ENCODE peak calls at places on chromosome 9, in ten cellular contexts. P is brain microvascular endothelial cell, T is suprapubic skin, M is stomach, Y is right lobe of liver, N is astrocyte, E is gastrocnemius medialis, J is esophagus squamous epithelium, F is HCT116, H is upper lobe of left lung. K is an unnamed sample. For H3K36me3, the result is how much of the 10 kb centered on the place peaks cover.

GRCh38 chr9:93321220-93321610 is 130.3 kb upstream of the FAM120A start:
- DNase-seq in E (no peak), N (no peak), H (no peak), T (no peak), P (no peak), J (no peak), Y (no peak), M (no peak), F (no peak), K (no peak)

GRCh38 chr9:121744687-121745395 is 93.4 kb downstream of the DAB2IP start:
- DNase-seq in F (no peak), N (peak), J (no peak), M (no peak), E (no peak), T (no peak), H (no peak), P (peak), Y (no peak), K (no peak)

GRCh38 chr9:78863531-78863930 is 566.6 kb downstream of the PSAT1 start:
- DNase-seq in E (no peak), P (no peak), N (peak), H (no peak), M (no peak), Y (no peak), F (no peak), J (no peak), T (no peak), K (no peak)

GRCh38 chr9:91037511-91038482 is 236.2 kb downstream of the SYK start:
- DNase-seq in Y (peak), M (peak), H (no peak), F (peak), J (no peak), T (peak), E (no peak), N (peak), P (peak), K (no peak)

GRCh38 chr9:94971378-94972131 is 245.1 kb downstream of the AOPEP start:
- DNase-seq in J (no peak), H (no peak), F (no peak), N (no peak), Y (peak), P (no peak), M (no peak), E (no peak), T (no peak), K (no peak)

GRCh38 chr9:127572961-127573727 is 38.9 kb upstream of the STXBP1 start:
- DNase-seq in J (no peak), N (peak), F (no peak), E (no peak), H (no peak), T (no peak), Y (no peak), P (peak), M (no peak), K (no peak)

GRCh38 chr9:108534741-108535140 is 321.0 kb downstream of the ACTL7B start:
- DNase-seq in F (peak), P (peak), J (no peak), H (no peak), M (no peak), T (no peak), Y (no peak), N (peak), E (no peak), K (no peak)

GRCh38 chr9:97470076-97470475 is 31.4 kb upstream of the TMOD1 start:
- DNase-seq in H (no peak), P (no peak), J (no peak), E (no peak), M (no peak), Y (no peak), T (no peak), N (no peak), F (peak), K (no peak)

GRCh38 chr9:114287763-114288232 is 35.1 kb upstream of the ORM1 start:
- DNase-seq in E (no peak), T (peak), P (no peak), J (no peak), M (no peak), N (no peak), Y (no peak), H (no peak), F (no peak), K (no peak)

GRCh38 chr9:121601234-121601633 is 50.2 kb upstream of the DAB2IP start:
- DNase-seq in T (no peak), P (no peak), M (no peak), E (no peak), F (no peak), J (no peak), Y (no peak), N (no peak), H (no peak), K (no peak)

GRCh38 chr9:106019017-106019692 is 324.8 kb downstream of the TMEM38B start:
- DNase-seq in T (no peak), F (no peak), N (no peak), Y (no peak), E (no peak), J (no peak), M (no peak), H (no peak), P (no peak), K (no peak)

GRCh38 chr9:110160163-110160562 is 47.8 kb downstream of the C9orf152 start:
- DNase-seq in T (no peak), M (no peak), E (no peak), Y (no peak), F (no peak), P (peak), H (no peak), J (no peak), N (peak), K (no peak)

GRCh38 chr9:105832311-105832710 is 138.0 kb downstream of the TMEM38B start:
- DNase-seq in M (no peak), N (peak), P (no peak), H (no peak), J (no peak), T (no peak), F (no peak), E (no peak), Y (no peak), K (no peak)

GRCh38 chr9:4514252-4515128 is 24.2 kb downstream of the SLC1A1 start:
- DNase-seq in F (no peak), T (no peak), J (no peak), N (no peak), M (no peak), P (no peak), Y (no peak), E (no peak), H (no peak), K (no peak)

GRCh38 chr9:134683714-134684374 is 42.2 kb downstream of the COL5A1 start:
- DNase-seq in M (no peak), F (no peak), H (peak), Y (no peak), P (no peak), T (no peak), J (no peak), N (no peak), E (no peak), K (no peak)

GRCh38 chr9:121628401-121628800 is 23.0 kb upstream of the DAB2IP start:
- DNase-seq in J (no peak), H (no peak), E (no peak), M (no peak), T (no peak), N (no peak), Y (no peak), P (no peak), F (no peak), K (no peak)

GRCh38 chr9:91101598-91102168 is 260.0 kb downstream of the AUH start:
- DNase-seq in T (no peak), E (no peak), N (no peak), F (no peak), M (peak), J (no peak), Y (no peak), P (no peak), H (no peak), K (no peak)

GRCh38 chr9:2966846-2967372 is 123.0 kb upstream of the PUM3 start:
- DNase-seq in M (no peak), H (no peak), P (no peak), T (no peak), Y (no peak), E (no peak), F (no peak), J (no peak), N (no peak), K (no peak)

GRCh38 chr9:102506391-102506790 is 488.7 kb upstream of the CYLC2 start:
- DNase-seq in N (no peak), T (no peak), E (no peak), M (no peak), P (no peak), Y (no peak), F (no peak), H (no peak), J (no peak), K (no peak)

GRCh38 chr9:33381231-33381791 is 21.1 kb downstream of the AQP7 start:
- DNase-seq in H (no peak), N (no peak), F (no peak), P (no peak), Y (no peak), J (no peak), T (peak), M (no peak), E (no peak), K (no peak)

GRCh38 chr9:116365056-116365471 is 211.5 kb downstream of the PAPPA start:
- DNase-seq in E (peak), J (no peak), M (peak), F (no peak), Y (no peak), N (peak), H (peak), P (peak), T (no peak), K (no peak)

GRCh38 chr9:90090997-90091396 is 486.2 kb downstream of the GADD45G start:
- DNase-seq in Y (no peak), F (no peak), H (no peak), E (no peak), J (no peak), N (no peak), M (no peak), P (no peak), T (no peak), K (no peak)

GRCh38 chr9:89413963-89414638 is 83.8 kb downstream of the SEMA4D start:
- DNase-seq in H (no peak), T (no peak), Y (no peak), F (no peak), P (no peak), M (no peak), E (peak), N (no peak), J (no peak), K (no peak)

GRCh38 chr9:123073991-123074422 is 40.5 kb downstream of the GPR21 start:
- DNase-seq in H (no peak), M (no peak), E (no peak), J (no peak), P (no peak), T (no peak), N (peak), F (no peak), Y (no peak), K (no peak)

GRCh38 chr9:126297656-126298318 is 28.8 kb upstream of the MVB12B start:
- DNase-seq in P (no peak), M (no peak), Y (peak), E (no peak), T (no peak), J (no peak), H (peak), N (no peak), F (no peak), K (no peak)

GRCh38 chr9:77011973-77012817 is 7.3 kb upstream of the FOXB2 start:
- DNase-seq in P (peak), T (no peak), F (peak), Y (no peak), H (peak), J (no peak), N (no peak), E (no peak), M (peak), K (no peak)

GRCh38 chr9:107631788-107632187 is 142.2 kb upstream of the KLF4 start:
- DNase-seq in F (no peak), P (no peak), E (no peak), J (no peak), H (no peak), N (no peak), Y (no peak), T (no peak), M (no peak), K (no peak)

GRCh38 chr9:16884952-16885513 is 14.6 kb upstream of the BNC2 start:
- DNase-seq in T (no peak), Y (no peak), F (no peak), N (peak), J (no peak), M (no peak), E (no peak), H (no peak), P (no peak), K (no peak)

GRCh38 chr9:123421801-123422455 is 65.9 kb downstream of the CRB2 start:
- DNase-seq in E (no peak), T (peak), Y (no peak), J (no peak), H (no peak), F (no peak), N (no peak), P (no peak), M (no peak), K (no peak)

GRCh38 chr9:107176701-107177100 is 106.4 kb upstream of the RAD23B start:
- DNase-seq in P (no peak), M (no peak), N (no peak), H (no peak), E (no peak), Y (no peak), J (no peak), F (no peak), T (no peak), K (no peak)

GRCh38 chr9:137544176-137544755 is 5.9 kb downstream of the PNPLA7 start:
- DNase-seq in H (no peak), T (no peak), F (no peak), P (peak), J (no peak), Y (no peak), E (no peak), N (no peak), M (no peak), K (no peak)

GRCh38 chr9:17462869-17463464 is 115.9 kb upstream of the SH3GL2 start:
- DNase-seq in T (no peak), P (peak), F (no peak), M (peak), J (no peak), N (peak), Y (no peak), H (no peak), E (no peak), K (no peak)

GRCh38 chr9:126700903-126701819 is 87.4 kb downstream of the LMX1B start:
- DNase-seq in H (no peak), Y (peak), J (no peak), F (no peak), M (no peak), T (peak), E (no peak), P (no peak), N (no peak), K (no peak)

GRCh38 chr9:69149321-69149807 is 24.7 kb upstream of the TJP2 start:
- DNase-seq in F (no peak), N (peak), H (no peak), J (no peak), M (no peak), P (peak), T (no peak), Y (no peak), E (no peak), K (no peak)

GRCh38 chr9:113614843-113615648 is 151.5 kb downstream of the RGS3 start:
- DNase-seq in J (no peak), M (no peak), E (no peak), Y (peak), N (peak), T (peak), F (no peak), P (peak), H (peak), K (no peak)

GRCh38 chr9:135183538-135184153 is 96.2 kb downstream of the OLFM1 start:
- DNase-seq in N (no peak), T (no peak), J (no peak), M (no peak), H (no peak), F (no peak), P (no peak), E (no peak), Y (no peak), K (no peak)

GRCh38 chr9:133499892-133500270 is 21.0 kb upstream of the SLC2A6 start:
- DNase-seq in H (no peak), P (no peak), E (no peak), F (no peak), T (no peak), Y (no peak), J (no peak), N (no peak), M (no peak), K (no peak)

GRCh38 chr9:133496901-133497411 is 18.1 kb upstream of the SLC2A6 start:
- DNase-seq in M (no peak), J (no peak), T (no peak), F (no peak), H (peak), Y (no peak), N (no peak), P (no peak), E (no peak), K (no peak)

GRCh38 chr9:133502112-133502511 is 22.6 kb downstream of the MYMK start:
- DNase-seq in Y (no peak), N (no peak), M (no peak), T (no peak), H (no peak), F (no peak), P (no peak), J (no peak), E (no peak), K (no peak)

GRCh38 chr9:133497443-133497842 is 18.5 kb upstream of the SLC2A6 start:
- DNase-seq in N (no peak), H (no peak), T (no peak), J (no peak), E (no peak), M (no peak), Y (no peak), F (no peak), P (no peak), K (no peak)

GRCh38 chr9:133499130-133499891 is 20.4 kb upstream of the SLC2A6 start:
- DNase-seq in P (no peak), F (no peak), E (no peak), M (no peak), N (no peak), H (peak), Y (no peak), J (no peak), T (no peak), K (no peak)
- TF ChIP-seq CTCF in P (no peak), F (no peak), E (no peak), M (no peak), N (no peak), H (peak), Y (no peak), J (no peak), T (no peak), K (no peak)

DNA sequence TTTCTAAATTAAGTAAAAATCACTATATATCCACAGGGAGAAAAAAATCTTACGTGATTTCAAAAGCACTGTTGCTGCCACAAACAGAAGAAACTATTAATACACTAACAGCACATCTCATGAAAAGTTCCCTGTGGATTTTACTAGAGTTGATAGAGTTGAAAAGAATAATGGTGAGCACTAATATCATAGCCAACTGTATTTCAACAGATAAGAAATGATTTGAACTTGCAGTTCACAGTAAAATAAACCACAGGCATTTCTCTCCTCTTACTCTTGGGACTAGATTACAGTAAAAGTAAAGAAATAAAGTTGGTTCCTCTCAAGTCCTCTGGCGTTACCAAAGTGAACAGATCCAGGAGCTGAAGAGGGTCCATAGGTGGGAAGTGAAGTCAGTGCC is 27.9 kb downstream of the AGTPBP1 start:
- DNase-seq in T (no peak), E (no peak), J (no peak), P (no peak), M (no peak), Y (no peak), F (no peak), N (peak), H (no peak), K (no peak)
- H3K4me3 ChIP-seq in T (no peak), E (no peak), J (no peak), P (no peak), M (no peak), Y (no peak), F (no peak), N (no peak), H (no peak), K (no peak)

GRCh38 chr9:136429683-136430590 is 9.7 kb downstream of the INPP5E start:
- DNase-seq in Y (no peak), J (no peak), E (no peak), P (no peak), M (no peak), H (no peak), T (no peak), F (no peak), N (no peak), K (no peak)

GRCh38 chr9:136429075-136429628 is 10.5 kb downstream of the INPP5E start:
- DNase-seq in E (no peak), H (no peak), J (no peak), T (no peak), F (no peak), P (no peak), M (no peak), N (no peak), Y (no peak), K (no peak)

GRCh38 chr9:136423432-136424146 is 13.1 kb downstream of the PMPCA start:
- DNase-seq in N (no peak), J (no peak), P (no peak), Y (no peak), E (no peak), F (no peak), T (peak), M (no peak), H (peak), K (no peak)

GRCh38 chr9:136424750-136425362 is 14.4 kb downstream of the PMPCA start:
- DNase-seq in T (no peak), Y (no peak), H (peak), P (no peak), E (no peak), J (no peak), M (no peak), N (no peak), F (no peak), K (no peak)

GRCh38 chr9:136426787-136427186 is 12.9 kb downstream of the INPP5E start:
- DNase-seq in H (peak), J (no peak), N (peak), P (no peak), E (no peak), M (no peak), T (no peak), F (no peak), Y (no peak), K (no peak)
- H3K36me3 ChIP-seq in H (under half), J (under half), N (under half), P (half or more), E (under half), M (half or more), T (half or more), F (under half), Y (under half), K (under half)

GRCh38 chr9:37311938-37312730 is 110.4 kb upstream of the GRHPR start:
- DNase-seq in M (no peak), P (peak), E (no peak), F (no peak), N (peak), T (no peak), H (no peak), J (no peak), Y (no peak), K (no peak)

GRCh38 chr9:37309136-37309535 is 113.4 kb upstream of the GRHPR start:
- DNase-seq in E (no peak), M (no peak), N (no peak), H (no peak), T (no peak), P (no peak), Y (no peak), F (no peak), J (no peak), K (no peak)
- TF ChIP-seq CTCF in E (no peak), M (no peak), N (no peak), H (no peak), T (no peak), P (peak), Y (no peak), F (no peak), J (no peak), K (peak)

DNA sequence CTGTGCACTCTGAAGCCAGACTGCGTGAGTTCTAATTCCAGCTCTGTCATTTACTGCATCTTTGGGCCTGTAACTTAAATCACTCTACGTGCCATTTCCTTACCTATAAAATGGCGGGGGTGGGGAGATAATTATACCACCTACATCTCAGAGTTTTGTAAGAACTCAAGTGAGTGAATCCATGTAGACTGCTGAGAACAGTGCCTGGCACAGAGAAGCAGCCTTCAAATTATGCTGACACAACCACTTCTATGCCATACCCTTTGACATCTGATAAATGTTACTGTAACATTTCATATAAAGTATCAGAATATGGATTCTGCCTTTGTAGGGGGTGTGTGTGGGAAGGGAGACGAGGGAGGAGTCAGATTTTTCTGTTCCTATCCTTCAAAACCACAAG is 27.7 kb downstream of the ELAVL2 start:
- DNase-seq in Y (no peak), T (no peak), J (no peak), E (no peak), H (no peak), M (no peak), N (no peak), F (no peak), P (no peak), K (no peak)
- H3K4me3 ChIP-seq in Y (no peak), T (no peak), J (no peak), E (no peak), H (no peak), M (no peak), N (no peak), F (no peak), P (no peak), K (no peak)

GRCh38 chr9:26925609-26926008 is 21.4 kb downstream of the PLAA start:
- DNase-seq in T (no peak), J (no peak), P (no peak), Y (no peak), N (no peak), M (no peak), F (no peak), H (no peak), E (no peak), K (no peak)
- H3K36me3 ChIP-seq in T (half or more), J (under half), P (under half), Y (half or more), N (half or more), M (half or more), F (under half), H (under half), E (under half), K (under half)

DNA sequence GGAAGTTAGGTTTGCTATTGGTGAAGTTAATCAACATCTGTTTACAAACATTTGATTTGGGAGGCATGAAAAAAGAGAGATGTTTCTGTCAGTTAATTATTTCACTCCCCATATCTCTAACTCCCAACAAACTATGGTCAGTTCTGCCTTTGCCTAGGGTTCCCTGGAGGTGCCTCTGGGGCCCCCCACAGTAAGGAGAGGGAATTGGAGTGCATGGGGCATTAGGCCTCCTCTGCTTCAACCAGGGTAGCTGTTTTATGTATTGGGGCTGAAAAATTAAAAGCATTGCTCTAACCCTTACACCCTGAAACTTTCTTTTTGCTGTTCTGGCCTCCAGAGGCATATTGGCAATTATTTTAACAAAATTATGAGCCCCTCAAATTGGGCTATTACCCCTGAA is 32.3 kb downstream of the RUSC2 start:
- DNase-seq in T (no peak), N (no peak), F (no peak), M (no peak), E (no peak), H (no peak), J (no peak), Y (no peak), P (no peak), K (no peak)
- TF ChIP-seq CTCF in T (no peak), N (peak), F (no peak), M (no peak), E (no peak), H (no peak), J (no peak), Y (no peak), P (peak), K (no peak)